ENCODE peak calls at places on chromosomes 4 and X, in seven cellular contexts. One of them, this sample, is unnamed.
A peak's percentile ranks its signal among the peaks of the same experiment; 100 is the strongest.

GRCh38 chr4:28351826-28352225 is 1491.2 kb downstream of the STIM2 start:
- DNase-seq in osteocyte: no peak
- DNase-seq in psoas muscle: no peak
- DNase-seq in Caco-2: no peak
- DNase-seq in Calu3: no peak
- DNase-seq in WTC11: no peak
- DNase-seq in tibial artery: no peak
- DNase-seq in this sample: no peak

GRCh38 chr4:151772322-151772721 is 11.5 kb upstream of the GATB start:
- DNase-seq in osteocyte: no peak
- DNase-seq in psoas muscle: no peak
- DNase-seq in Caco-2: no peak
- DNase-seq in Calu3: no peak
- DNase-seq in WTC11: no peak
- DNase-seq in tibial artery: no peak
- DNase-seq in this sample: no peak

GRCh38 chr4:149269835-149270234 is 545.8 kb downstream of the IQCM start:
- DNase-seq in osteocyte: no peak
- DNase-seq in psoas muscle: no peak
- DNase-seq in Caco-2: no peak
- DNase-seq in Calu3: no peak
- DNase-seq in WTC11: no peak
- DNase-seq in tibial artery: no peak
- DNase-seq in this sample: no peak

GRCh38 chr4:98484031-98484430 is 174.4 kb downstream of the TSPAN5 start:
- DNase-seq in osteocyte: no peak
- DNase-seq in psoas muscle: no peak
- DNase-seq in Caco-2: no peak
- DNase-seq in Calu3: no peak
- DNase-seq in WTC11: no peak
- DNase-seq in tibial artery: no peak
- DNase-seq in this sample: no peak

GRCh38 chr4:15398001-15398400 is 29.8 kb upstream of the C1QTNF7 start:
- DNase-seq in osteocyte: no peak
- DNase-seq in psoas muscle: no peak
- DNase-seq in Caco-2: no peak
- DNase-seq in Calu3: no peak
- DNase-seq in WTC11: no peak
- DNase-seq in tibial artery: no peak
- DNase-seq in this sample: no peak

GRCh38 chr4:84279678-84280077 is 219.4 kb downstream of the NKX6-1 start:
- DNase-seq in osteocyte: no peak
- DNase-seq in psoas muscle: no peak
- DNase-seq in Caco-2: no peak
- DNase-seq in Calu3: no peak
- DNase-seq in WTC11: no peak
- DNase-seq in tibial artery: no peak
- DNase-seq in this sample: no peak

GRCh38 chr4:132982151-132982550 is 166.9 kb upstream of the PCDH10 start:
- DNase-seq in osteocyte: no peak
- DNase-seq in psoas muscle: no peak
- DNase-seq in Caco-2: no peak
- DNase-seq in Calu3: no peak
- DNase-seq in WTC11: no peak
- DNase-seq in tibial artery: no peak
- DNase-seq in this sample: no peak

GRCh38 chr4:180855184-180855583 is 1388.0 kb upstream of the TENM3 start:
- DNase-seq in osteocyte: no peak
- DNase-seq in psoas muscle: no peak
- DNase-seq in Caco-2: no peak
- DNase-seq in Calu3: no peak
- DNase-seq in WTC11: no peak
- DNase-seq in tibial artery: no peak
- DNase-seq in this sample: no peak

GRCh38 chr4:128604840-128605239 is 204.7 kb upstream of the JADE1 start:
- DNase-seq in osteocyte: no peak
- DNase-seq in psoas muscle: no peak
- DNase-seq in Caco-2: no peak
- DNase-seq in Calu3: no peak
- DNase-seq in WTC11: no peak
- DNase-seq in tibial artery: no peak
- DNase-seq in this sample: no peak

GRCh38 chr4:37463033-37463432 is 218.5 kb downstream of the NWD2 start:
- DNase-seq in osteocyte: no peak
- DNase-seq in psoas muscle: no peak
- DNase-seq in Caco-2: no peak
- DNase-seq in Calu3: no peak
- DNase-seq in WTC11: no peak
- DNase-seq in tibial artery: no peak
- DNase-seq in this sample: no peak

GRCh38 chr4:28277931-28278330 is 1417.3 kb downstream of the STIM2 start:
- DNase-seq in osteocyte: no peak
- DNase-seq in psoas muscle: no peak
- DNase-seq in Caco-2: peak; percentile 62
- DNase-seq in Calu3: no peak
- DNase-seq in WTC11: no peak
- DNase-seq in tibial artery: no peak
- DNase-seq in this sample: no peak

GRCh38 chrX:49838374-49838773 is 9.3 kb downstream of the PAGE4 start:
- DNase-seq in osteocyte: no peak
- DNase-seq in psoas muscle: no peak
- DNase-seq in Caco-2: peak; percentile 49
- DNase-seq in Calu3: peak; percentile 30
- DNase-seq in WTC11: peak; percentile 24
- DNase-seq in tibial artery: no peak
- DNase-seq in this sample: no peak

GRCh38 chr4:165766018-165766417 is 107.0 kb upstream of the TLL1 start:
- DNase-seq in osteocyte: no peak
- DNase-seq in psoas muscle: no peak
- DNase-seq in Caco-2: no peak
- DNase-seq in Calu3: no peak
- DNase-seq in WTC11: no peak
- DNase-seq in tibial artery: no peak
- DNase-seq in this sample: no peak

GRCh38 chrX:124726313-124726712 is 379.9 kb downstream of the SH2D1A start:
- DNase-seq in osteocyte: no peak
- DNase-seq in psoas muscle: no peak
- DNase-seq in Caco-2: no peak
- DNase-seq in Calu3: no peak
- DNase-seq in WTC11: no peak
- DNase-seq in tibial artery: no peak
- DNase-seq in this sample: no peak

GRCh38 chr4:37928896-37929537 is 31.2 kb upstream of the PTTG2 start:
- DNase-seq in osteocyte: no peak
- DNase-seq in psoas muscle: no peak
- DNase-seq in Caco-2: no peak
- DNase-seq in Calu3: no peak
- DNase-seq in WTC11: no peak
- DNase-seq in tibial artery: no peak
- DNase-seq in this sample: no peak

GRCh38 chrX:131704136-131704695 is 160.3 kb downstream of the OR13H1 start:
- DNase-seq in osteocyte: no peak
- DNase-seq in psoas muscle: peak; percentile 93
- DNase-seq in Caco-2: no peak
- DNase-seq in Calu3: no peak
- DNase-seq in WTC11: peak; percentile 15
- DNase-seq in tibial artery: no peak
- DNase-seq in this sample: no peak

GRCh38 chr4:25441519-25442117 is 64.6 kb downstream of the ANAPC4 start:
- DNase-seq in osteocyte: no peak
- DNase-seq in psoas muscle: no peak
- DNase-seq in Caco-2: peak; percentile 75
- DNase-seq in Calu3: peak; percentile 74
- DNase-seq in WTC11: peak; percentile 74
- DNase-seq in tibial artery: no peak
- DNase-seq in this sample: no peak

GRCh38 chr4:78951862-78952472 is 12.7 kb upstream of the PAQR3 start:
- DNase-seq in osteocyte: no peak
- DNase-seq in psoas muscle: no peak
- DNase-seq in Caco-2: peak; percentile 49
- DNase-seq in Calu3: peak; percentile 23
- DNase-seq in WTC11: no peak
- DNase-seq in tibial artery: no peak
- DNase-seq in this sample: no peak

GRCh38 chr4:3387943-3388348 is 53.8 kb upstream of the HGFAC start:
- DNase-seq in osteocyte: no peak
- DNase-seq in psoas muscle: peak; percentile 90
- DNase-seq in Caco-2: no peak
- DNase-seq in Calu3: no peak
- DNase-seq in WTC11: no peak
- DNase-seq in tibial artery: peak; percentile 96
- DNase-seq in this sample: no peak

GRCh38 chr4:171814545-171814944 is 1.3 kb downstream of the GALNTL6 start:
- DNase-seq in osteocyte: no peak
- DNase-seq in psoas muscle: no peak
- DNase-seq in Caco-2: no peak
- DNase-seq in Calu3: no peak
- DNase-seq in WTC11: no peak
- DNase-seq in tibial artery: no peak
- DNase-seq in this sample: no peak

GRCh38 chrX:42825201-42825600 is 47.2 kb upstream of the PPP1R2C start:
- DNase-seq in osteocyte: no peak
- DNase-seq in psoas muscle: no peak
- DNase-seq in Caco-2: peak; percentile 0
- DNase-seq in Calu3: no peak
- DNase-seq in WTC11: no peak
- DNase-seq in tibial artery: no peak
- DNase-seq in this sample: no peak

GRCh38 chr4:184097240-184097619 is 120.4 kb downstream of the ENPP6 start:
- DNase-seq in osteocyte: no peak
- DNase-seq in psoas muscle: peak; percentile 82
- DNase-seq in Caco-2: no peak
- DNase-seq in Calu3: no peak
- DNase-seq in WTC11: peak; percentile 85
- DNase-seq in tibial artery: peak; percentile 31
- DNase-seq in this sample: no peak
- TF ChIP-seq CTCF in osteocyte: no peak
- TF ChIP-seq CTCF in psoas muscle: peak; percentile 17
- TF ChIP-seq CTCF in Caco-2: no peak
- TF ChIP-seq CTCF in Calu3: no peak
- TF ChIP-seq CTCF in WTC11: peak; percentile 25
- TF ChIP-seq CTCF in tibial artery: peak; percentile 8
- TF ChIP-seq CTCF in this sample: no peak

DNA sequence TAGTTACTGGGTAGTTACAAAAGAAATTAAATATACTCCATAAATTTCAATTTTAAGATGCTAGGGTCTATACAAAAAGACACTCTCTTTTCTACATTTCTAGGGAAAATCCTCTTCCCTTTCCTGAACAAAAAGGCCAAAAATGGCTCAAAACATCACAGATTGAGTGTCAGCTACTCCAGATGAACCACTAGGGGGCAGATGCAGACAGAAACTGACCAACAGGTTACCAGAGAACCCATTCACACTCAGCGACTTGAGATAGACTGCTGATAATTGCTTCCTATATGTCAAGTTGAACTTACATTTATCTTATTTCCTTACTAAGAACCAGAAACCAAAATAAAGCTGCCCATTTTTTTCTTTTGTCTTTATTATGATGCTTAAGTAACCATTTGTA is 83.4 kb upstream of the MID1IP1 start:
- DNase-seq in osteocyte: no peak
- DNase-seq in psoas muscle: no peak
- DNase-seq in Caco-2: peak; percentile 5
- DNase-seq in Calu3: peak; percentile 10
- DNase-seq in WTC11: no peak
- DNase-seq in tibial artery: no peak
- DNase-seq in this sample: no peak
- TF ChIP-seq CTCF in osteocyte: peak; percentile 34
- TF ChIP-seq CTCF in psoas muscle: peak; percentile 49
- TF ChIP-seq CTCF in Caco-2: peak; percentile 12
- TF ChIP-seq CTCF in Calu3: no peak
- TF ChIP-seq CTCF in WTC11: peak; percentile 53
- TF ChIP-seq CTCF in tibial artery: peak; percentile 9
- TF ChIP-seq CTCF in this sample: peak; percentile 71

GRCh38 chrX:128518508-128518907 is 466.3 kb upstream of the ACTRT1 start:
- DNase-seq in osteocyte: no peak
- DNase-seq in psoas muscle: no peak
- DNase-seq in Caco-2: peak; percentile 3
- DNase-seq in Calu3: no peak
- DNase-seq in WTC11: no peak
- DNase-seq in tibial artery: no peak
- DNase-seq in this sample: no peak
- TF ChIP-seq CTCF in osteocyte: peak; percentile 24
- TF ChIP-seq CTCF in psoas muscle: no peak
- TF ChIP-seq CTCF in Caco-2: peak; percentile 26
- TF ChIP-seq CTCF in Calu3: no peak
- TF ChIP-seq CTCF in WTC11: peak; percentile 34
- TF ChIP-seq CTCF in tibial artery: no peak
- TF ChIP-seq CTCF in this sample: peak; percentile 69

GRCh38 chrX:101260435-101260834 is 30.7 kb downstream of the TAF7L start:
- DNase-seq in osteocyte: no peak
- DNase-seq in psoas muscle: no peak
- DNase-seq in Caco-2: peak; percentile 35
- DNase-seq in Calu3: no peak
- DNase-seq in WTC11: peak; percentile 21
- DNase-seq in tibial artery: no peak
- DNase-seq in this sample: no peak
- TF ChIP-seq CTCF in osteocyte: peak; percentile 9
- TF ChIP-seq CTCF in psoas muscle: no peak
- TF ChIP-seq CTCF in Caco-2: peak; percentile 55
- TF ChIP-seq CTCF in Calu3: no peak
- TF ChIP-seq CTCF in WTC11: no peak
- TF ChIP-seq CTCF in tibial artery: no peak
- TF ChIP-seq CTCF in this sample: no peak

DNA sequence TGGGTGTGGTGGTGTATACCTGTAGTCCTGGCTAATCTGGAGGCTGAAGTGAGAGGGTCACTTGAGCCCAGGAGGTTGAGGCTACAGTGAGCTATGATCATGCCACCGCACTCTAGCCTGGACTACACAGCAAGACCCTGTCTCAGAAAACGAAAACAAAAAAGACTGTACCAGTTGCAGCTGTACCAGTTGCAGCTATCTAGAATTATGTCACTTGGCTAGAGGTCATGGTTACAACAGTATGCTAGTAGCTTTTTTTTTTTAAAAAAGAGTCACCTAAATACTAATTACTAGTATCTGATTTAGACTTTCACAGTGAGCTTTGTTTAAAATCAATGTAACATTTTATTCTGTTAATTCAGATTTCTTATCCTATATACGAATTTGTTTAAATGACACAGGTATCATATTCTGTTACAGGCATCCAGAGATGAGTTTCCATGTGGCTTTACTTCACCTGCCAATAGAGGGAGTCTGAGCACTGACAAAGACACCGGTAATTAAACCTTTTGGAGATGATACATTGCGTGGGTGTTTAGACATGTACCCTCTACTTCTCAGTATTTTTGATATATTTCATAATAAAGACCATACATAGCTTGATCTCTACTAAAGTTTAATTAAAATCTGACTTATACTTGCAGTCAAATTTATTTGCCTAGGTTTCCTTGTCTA is 100.2 kb upstream of the IL13RA1 start:
- DNase-seq in osteocyte: no peak
- DNase-seq in psoas muscle: no peak
- DNase-seq in Caco-2: peak; percentile 5
- DNase-seq in Calu3: peak; percentile 2
- DNase-seq in WTC11: no peak
- DNase-seq in tibial artery: no peak
- DNase-seq in this sample: no peak
- TF ChIP-seq CTCF in osteocyte: peak; percentile 44
- TF ChIP-seq CTCF in psoas muscle: peak; percentile 44
- TF ChIP-seq CTCF in Caco-2: peak; percentile 42
- TF ChIP-seq CTCF in Calu3: peak; percentile 31
- TF ChIP-seq CTCF in WTC11: no peak
- TF ChIP-seq CTCF in tibial artery: no peak
- TF ChIP-seq CTCF in this sample: peak; percentile 51

GRCh38 chrX:101460669-101461068 is 24.6 kb upstream of the ARMCX4 start:
- DNase-seq in osteocyte: no peak
- DNase-seq in psoas muscle: no peak
- DNase-seq in Caco-2: no peak
- DNase-seq in Calu3: no peak
- DNase-seq in WTC11: no peak
- DNase-seq in tibial artery: no peak
- DNase-seq in this sample: no peak

GRCh38 chrX:101462892-101463291 is 22.4 kb upstream of the ARMCX4 start:
- DNase-seq in osteocyte: no peak
- DNase-seq in psoas muscle: no peak
- DNase-seq in Caco-2: peak; percentile 7
- DNase-seq in Calu3: peak; percentile 23
- DNase-seq in WTC11: no peak
- DNase-seq in tibial artery: no peak
- DNase-seq in this sample: no peak
- TF ChIP-seq CTCF in osteocyte: peak; percentile 34
- TF ChIP-seq CTCF in psoas muscle: peak; percentile 23
- TF ChIP-seq CTCF in Caco-2: peak; percentile 21
- TF ChIP-seq CTCF in Calu3: no peak
- TF ChIP-seq CTCF in WTC11: no peak
- TF ChIP-seq CTCF in tibial artery: no peak
- TF ChIP-seq CTCF in this sample: peak; percentile 28